ENCODE peak calls at places on chromosomes 13 and 19, in ten cellular contexts. R is esophagus squamous epithelium; S is body of pancreas; T is breast epithelium; K is CD8-positive, alpha-beta T cell; C is RWPE2; O is fibroblast of pulmonary artery; M is thoracic aorta; V is endothelial cell; D is progenitor cell of endocrine pancreas. Z is an unnamed sample.

GRCh38 chr19:49889687-49890348 is 6.9 kb downstream of the IL4I1 start:
- DNase-seq in R (no peak), S (peak; percentile 76), T (peak; percentile 55), K (peak; percentile 60), C (no peak), O (peak; percentile 82), M (no peak), V (peak; percentile 78), D (peak; percentile 49), Z (no peak)

GRCh38 chr19:42229855-42230331 is 9.8 kb downstream of the ZNF526 start:
- DNase-seq in R (no peak), S (no peak), T (no peak), K (no peak), C (no peak), O (no peak), M (no peak), V (no peak), D (no peak), Z (no peak)

GRCh38 chr13:40230833-40231266 is 435.6 kb downstream of the FOXO1 start:
- DNase-seq in R (no peak), S (no peak), T (no peak), K (no peak), C (no peak), O (peak; percentile 74), M (no peak), V (peak; percentile 8), D (no peak), Z (no peak)

GRCh38 chr13:78241278-78241919 is 322.8 kb upstream of the EDNRB start:
- DNase-seq in R (no peak), S (peak; percentile 3), T (no peak), K (no peak), C (no peak), O (peak; percentile 58), M (no peak), V (peak; percentile 66), D (peak; percentile 30), Z (no peak)

GRCh38 chr13:30925429-30925828 is 7.0 kb upstream of the TEX26 start:
- DNase-seq in R (no peak), S (no peak), T (no peak), K (no peak), C (no peak), O (no peak), M (no peak), V (no peak), D (no peak), Z (no peak)

GRCh38 chr19:35522745-35523327 is 5.3 kb downstream of the SBSN start:
- DNase-seq in R (no peak), S (no peak), T (no peak), K (no peak), C (no peak), O (no peak), M (no peak), V (no peak), D (no peak), Z (no peak)

GRCh38 chr13:97435794-97436193 is 1.8 kb downstream of the RAP2A start:
- DNase-seq in R (no peak), S (no peak), T (no peak), K (no peak), C (no peak), O (peak; percentile 19), M (no peak), V (no peak), D (no peak), Z (no peak)

GRCh38 chr13:52809310-52809769 is 39.1 kb downstream of the PCDH8 start:
- DNase-seq in R (no peak), S (peak; percentile 64), T (peak; percentile 29), K (no peak), C (no peak), O (peak; percentile 54), M (no peak), V (peak; percentile 78), D (peak; percentile 52), Z (peak; percentile 20)

GRCh38 chr13:92806215-92806614 is 420.4 kb upstream of the GPC6 start:
- DNase-seq in R (no peak), S (peak; percentile 5), T (no peak), K (no peak), C (no peak), O (peak; percentile 10), M (no peak), V (no peak), D (no peak), Z (no peak)

GRCh38 chr13:91220872-91221271 is 126.6 kb upstream of the MIR17HG start:
- DNase-seq in R (no peak), S (no peak), T (no peak), K (no peak), C (no peak), O (no peak), M (no peak), V (no peak), D (no peak), Z (no peak)

GRCh38 chr13:42807866-42808265 is 26.5 kb downstream of the FAM216B start:
- DNase-seq in R (no peak), S (no peak), T (no peak), K (no peak), C (no peak), O (peak; percentile 59), M (no peak), V (no peak), D (no peak), Z (no peak)

DNA sequence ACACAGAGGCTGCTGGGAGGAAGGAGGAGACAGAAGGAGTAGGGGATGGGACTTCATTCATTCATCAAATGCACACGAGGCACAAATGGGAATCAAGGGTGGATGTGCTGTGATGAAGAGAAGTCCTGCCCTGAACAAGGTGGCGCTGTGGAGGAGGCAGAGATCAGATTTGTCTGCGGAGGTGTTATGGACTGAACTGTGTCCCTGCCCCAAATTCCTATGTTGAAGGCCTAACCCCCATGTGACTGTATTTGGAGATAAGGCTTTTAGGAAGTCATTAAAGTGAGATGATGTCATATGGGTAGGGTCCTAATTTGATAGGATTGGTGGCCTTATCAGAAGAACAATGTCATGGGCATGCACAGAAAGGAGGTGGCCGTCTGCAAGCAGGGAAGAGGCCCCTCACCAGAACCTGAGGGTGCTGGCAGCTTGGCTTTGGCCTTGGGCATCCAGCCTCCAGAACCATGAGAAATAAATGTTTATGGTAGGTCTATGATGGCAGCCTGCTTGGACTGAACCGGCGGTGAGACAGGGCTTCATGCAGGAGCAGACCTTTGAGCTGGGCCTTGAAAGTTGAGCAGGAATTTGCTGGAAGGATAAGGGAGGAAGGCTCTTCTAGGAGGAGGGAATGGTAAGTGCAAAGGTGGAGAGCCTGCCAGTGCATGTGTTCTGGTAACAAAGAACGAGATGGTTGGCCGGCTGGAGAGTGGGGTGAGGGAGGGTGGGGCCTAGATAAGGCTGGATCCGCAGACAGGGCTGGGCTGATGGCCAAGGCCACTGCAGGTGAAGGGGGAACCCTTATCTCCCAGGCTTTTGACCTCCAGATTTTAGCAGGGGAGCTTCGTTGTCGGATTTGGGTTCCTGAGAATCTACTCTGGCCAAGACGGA is 2.7 kb upstream of the CEBPA start:
- DNase-seq in R (no peak), S (peak; percentile 52), T (no peak), K (no peak), C (peak; percentile 26), O (no peak), M (no peak), V (no peak), D (no peak), Z (no peak)
- TF ChIP-seq CTCF in R (no peak), S (no peak), T (no peak), K (no peak), C (no peak), O (no peak), M (no peak), V (no peak), D (no peak), Z (no peak)

DNA sequence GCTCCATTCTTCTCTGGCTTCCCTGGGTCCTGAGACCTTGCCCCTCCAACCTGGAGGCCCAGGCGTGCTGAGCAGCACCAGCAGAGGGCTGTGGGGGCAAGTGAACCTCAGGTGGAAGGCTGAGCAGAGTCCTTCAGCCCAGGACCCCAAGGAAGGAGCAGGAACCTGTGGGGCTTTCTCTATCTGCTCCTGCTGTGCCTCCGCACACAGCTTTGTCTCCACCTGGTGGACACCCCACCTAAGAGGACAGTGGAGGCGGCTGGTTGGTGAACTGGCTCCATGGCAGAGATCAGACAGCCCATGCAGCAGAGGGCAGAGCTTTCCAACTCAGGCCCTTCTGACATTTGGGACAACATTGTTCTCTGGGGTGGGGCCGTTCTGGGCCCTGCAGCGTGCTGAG is 19.7 kb downstream of the ZFR2 start:
- DNase-seq in R (no peak), S (no peak), T (no peak), K (peak; percentile 36), C (no peak), O (peak; percentile 16), M (no peak), V (peak; percentile 61), D (no peak), Z (no peak)
- TF ChIP-seq CTCF in R (peak; percentile 66), S (no peak), T (no peak), K (peak; percentile 58), C (peak; percentile 52), O (peak; percentile 43), M (no peak), V (peak; percentile 18), D (peak; percentile 60), Z (no peak)

DNA sequence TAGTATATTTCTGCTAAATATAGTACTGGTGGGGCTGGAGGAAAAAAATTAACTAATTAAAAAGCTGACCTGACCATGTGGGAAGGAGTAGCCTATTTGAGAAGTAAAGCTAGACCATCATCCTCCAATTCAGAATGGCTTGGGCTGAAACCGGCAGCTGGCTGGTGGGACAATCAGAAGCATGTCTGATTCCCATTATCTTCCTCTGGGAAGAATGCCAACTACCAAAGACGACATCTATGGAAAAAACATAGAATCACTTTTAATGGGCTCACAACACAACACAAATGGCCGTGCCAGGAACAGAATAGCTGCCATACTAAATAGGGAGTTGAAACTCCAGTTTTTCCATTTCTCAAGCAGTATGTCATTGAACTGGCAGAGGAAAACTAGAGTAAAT is 120.4 kb upstream of the FREM2 start:
- DNase-seq in R (no peak), S (no peak), T (no peak), K (no peak), C (no peak), O (peak; percentile 4), M (no peak), V (no peak), D (no peak), Z (no peak)
- TF ChIP-seq CTCF in R (no peak), S (no peak), T (no peak), K (no peak), C (no peak), O (no peak), M (no peak), V (no peak), D (no peak), Z (no peak)

GRCh38 chr19:1979017-1979416 is 36.5 kb downstream of the BTBD2 start:
- DNase-seq in R (no peak), S (no peak), T (no peak), K (no peak), C (no peak), O (no peak), M (no peak), V (no peak), D (no peak), Z (no peak)

GRCh38 chr19:1977116-1977515 is 36.1 kb downstream of the CSNK1G2 start:
- DNase-seq in R (no peak), S (no peak), T (no peak), K (no peak), C (no peak), O (no peak), M (no peak), V (no peak), D (no peak), Z (no peak)

GRCh38 chr19:1979642-1980041 is 35.9 kb downstream of the BTBD2 start:
- DNase-seq in R (no peak), S (no peak), T (no peak), K (no peak), C (peak; percentile 59), O (no peak), M (no peak), V (no peak), D (no peak), Z (no peak)

GRCh38 chr19:1980068-1980467 is 35.4 kb downstream of the BTBD2 start:
- DNase-seq in R (no peak), S (no peak), T (no peak), K (no peak), C (no peak), O (no peak), M (no peak), V (no peak), D (no peak), Z (no peak)

GRCh38 chr19:1978346-1978894 is 37.1 kb downstream of the BTBD2 start:
- DNase-seq in R (no peak), S (no peak), T (no peak), K (no peak), C (no peak), O (no peak), M (no peak), V (no peak), D (no peak), Z (no peak)
- TF ChIP-seq CTCF in R (no peak), S (no peak), T (no peak), K (no peak), C (no peak), O (no peak), M (no peak), V (no peak), D (no peak), Z (no peak)

Z was measured in activated B cell treated with CpG ODN at 0.5 μM for 24 hours.